ENCODE peak calls at places on chromosomes 1 and 21, in nine cellular contexts. P is progenitor cell of endocrine pancreas; W is fibroblast of pulmonary artery; J is activated T-cell treated with anti-CD3 and anti-CD28 coated beads for 1 hour; E is IMR-90; Z is anterior cingulate cortex; C is DMS53; Y is stimulated activated naive CD8-positive, alpha-beta T cell treated with anti-CD3 and anti-CD28 coated beads, Interleukin-15, Interleukin-2, amounts not matched to agents 100 U/mL and 50 U/mL, for 24 hours; M is NCI-H1092. I is an unnamed sample.

GRCh38 chr1:15371610-15372539 is 37.8 kb upstream of the EFHD2 start:
- DNase-seq in P (no peak), W (no peak), J (no peak), E (no peak), Z (no peak), C (no peak), Y (no peak), M (no peak), I (no peak)

GRCh38 chr1:27403065-27403726 is 10.8 kb downstream of the GPR3 start:
- DNase-seq in P (no peak), W (peak), J (no peak), E (peak), Z (no peak), C (no peak), Y (peak), M (no peak), I (peak)

GRCh38 chr1:239586128-239586527 is 199.8 kb downstream of the CHRM3 start:
- DNase-seq in P (no peak), W (no peak), J (no peak), E (no peak), Z (no peak), C (no peak), Y (no peak), M (no peak), I (no peak)

GRCh38 chr1:115123116-115123515 is 33.8 kb upstream of the TSPAN2 start:
- DNase-seq in P (no peak), W (no peak), J (no peak), E (peak), Z (no peak), C (no peak), Y (no peak), M (no peak), I (no peak)

GRCh38 chr1:109361649-109362048 is 36.1 kb downstream of the SORT1 start:
- DNase-seq in P (no peak), W (peak), J (no peak), E (peak), Z (no peak), C (peak), Y (no peak), M (no peak), I (peak)

GRCh38 chr1:51543877-51544276 is 24.8 kb upstream of the EPS15 start:
- DNase-seq in P (no peak), W (no peak), J (no peak), E (no peak), Z (no peak), C (no peak), Y (no peak), M (no peak), I (no peak)

GRCh38 chr1:2555634-2556276 is 416 bp upstream of the TNFRSF14 start:
- DNase-seq in P (no peak), W (no peak), J (peak), E (no peak), Z (no peak), C (peak), Y (peak), M (no peak), I (peak)

GRCh38 chr1:45850017-45850416 is 46.6 kb downstream of the MAST2 start:
- DNase-seq in P (no peak), W (no peak), J (no peak), E (no peak), Z (no peak), C (no peak), Y (no peak), M (no peak), I (no peak)

GRCh38 chr1:2971146-2971501 is 50.1 kb upstream of the ACTRT2 start:
- DNase-seq in P (no peak), W (no peak), J (no peak), E (no peak), Z (no peak), C (no peak), Y (no peak), M (no peak), I (no peak)

GRCh38 chr1:9703681-9704080 is 52.1 kb downstream of the PIK3CD start:
- DNase-seq in P (no peak), W (no peak), J (no peak), E (no peak), Z (no peak), C (no peak), Y (no peak), M (no peak), I (no peak)

GRCh38 chr1:94160811-94161210 is 39.9 kb upstream of the ABCA4 start:
- DNase-seq in P (no peak), W (peak), J (no peak), E (peak), Z (no peak), C (peak), Y (no peak), M (no peak), I (peak)

GRCh38 chr1:202255343-202255742 is 61.7 kb downstream of the LGR6 start:
- DNase-seq in P (no peak), W (no peak), J (no peak), E (peak), Z (no peak), C (no peak), Y (no peak), M (no peak), I (no peak)

GRCh38 chr1:157363660-157364140 is 188.6 kb downstream of the FCRL5 start:
- DNase-seq in P (no peak), W (peak), J (no peak), E (peak), Z (no peak), C (peak), Y (no peak), M (no peak), I (peak)

GRCh38 chr21:16455978-16456377 is 726.2 kb downstream of the USP25 start:
- DNase-seq in P (no peak), W (no peak), J (no peak), E (no peak), Z (peak), C (no peak), Y (no peak), M (peak), I (no peak)

GRCh38 chr1:71303617-71304041 is 222.8 kb upstream of the ZRANB2 start:
- DNase-seq in P (no peak), W (no peak), J (no peak), E (no peak), Z (no peak), C (peak), Y (no peak), M (no peak), I (no peak)

GRCh38 chr1:151368000-151368744 is 4.3 kb downstream of the SELENBP1 start:
- DNase-seq in P (no peak), W (peak), J (no peak), E (peak), Z (no peak), C (no peak), Y (no peak), M (no peak), I (peak)

GRCh38 chr1:211908453-211908852 is 77.9 kb upstream of the LPGAT1 start:
- DNase-seq in P (no peak), W (no peak), J (no peak), E (no peak), Z (no peak), C (no peak), Y (no peak), M (no peak), I (no peak)

GRCh38 chr1:42993631-42994121 is 35.0 kb upstream of the SLC2A1 start:
- DNase-seq in P (no peak), W (no peak), J (no peak), E (no peak), Z (no peak), C (peak), Y (no peak), M (no peak), I (no peak)

GRCh38 chr1:113253187-113253966 is 136.9 kb upstream of the MAGI3 start:
- DNase-seq in P (no peak), W (no peak), J (no peak), E (no peak), Z (no peak), C (no peak), Y (no peak), M (no peak), I (no peak)

GRCh38 chr1:31054958-31055481 is 10.5 kb downstream of the PUM1 start:
- DNase-seq in P (no peak), W (no peak), J (no peak), E (no peak), Z (no peak), C (no peak), Y (no peak), M (no peak), I (no peak)

GRCh38 chr1:116538527-116538926 is 32.3 kb downstream of the CD58 start:
- DNase-seq in P (no peak), W (no peak), J (no peak), E (peak), Z (no peak), C (peak), Y (no peak), M (no peak), I (no peak)

GRCh38 chr1:111553199-111553598 is 49.8 kb upstream of the ADORA3 start:
- DNase-seq in P (no peak), W (peak), J (no peak), E (peak), Z (no peak), C (no peak), Y (no peak), M (no peak), I (peak)

GRCh38 chr1:119040489-119040888 is 52.3 kb upstream of the TBX15 start:
- DNase-seq in P (no peak), W (no peak), J (no peak), E (no peak), Z (no peak), C (no peak), Y (no peak), M (no peak), I (no peak)

GRCh38 chr1:160144921-160145320 is 6.5 kb upstream of the ATP1A4 start:
- DNase-seq in P (no peak), W (no peak), J (no peak), E (peak), Z (no peak), C (no peak), Y (no peak), M (no peak), I (peak)

GRCh38 chr1:224727851-224728250 is 111.7 kb downstream of the CNIH3 start:
- DNase-seq in P (no peak), W (no peak), J (no peak), E (no peak), Z (no peak), C (no peak), Y (no peak), M (no peak), I (peak)

GRCh38 chr1:210739627-210740026 is 394.3 kb downstream of the KCNH1 start:
- DNase-seq in P (no peak), W (no peak), J (no peak), E (peak), Z (no peak), C (no peak), Y (no peak), M (no peak), I (no peak)

GRCh38 chr1:48898894-48899293 is 122.2 kb upstream of the BEND5 start:
- DNase-seq in P (no peak), W (no peak), J (no peak), E (no peak), Z (no peak), C (no peak), Y (no peak), M (no peak), I (no peak)

GRCh38 chr1:50968884-50969610 is 998 bp upstream of the CDKN2C start:
- DNase-seq in P (peak), W (peak), J (peak), E (no peak), Z (no peak), C (peak), Y (peak), M (no peak), I (peak)

GRCh38 chr1:204523605-204524215 is 7.5 kb downstream of the MDM4 start:
- DNase-seq in P (no peak), W (no peak), J (no peak), E (no peak), Z (no peak), C (peak), Y (no peak), M (no peak), I (no peak)

GRCh38 chr21:46118305-46118870 is 20.5 kb downstream of the COL6A2 start:
- DNase-seq in P (peak), W (no peak), J (no peak), E (no peak), Z (no peak), C (no peak), Y (no peak), M (no peak), I (no peak)

GRCh38 chr1:1777950-1778826 is at the start of gene NADK:
- DNase-seq in P (peak), W (peak), J (peak), E (peak), Z (peak), C (peak), Y (peak), M (peak), I (peak)

GRCh38 chr21:45329261-45330074 is 41.8 kb upstream of the POFUT2 start:
- DNase-seq in P (no peak), W (no peak), J (no peak), E (no peak), Z (no peak), C (peak), Y (no peak), M (no peak), I (no peak)

GRCh38 chr1:53327183-53327941 is 508 bp downstream of the LRP8 start:
- DNase-seq in P (peak), W (no peak), J (peak), E (peak), Z (no peak), C (peak), Y (peak), M (peak), I (peak)

GRCh38 chr1:215992620-215993019 is 425.5 kb downstream of the KCTD3 start:
- DNase-seq in P (no peak), W (peak), J (no peak), E (peak), Z (no peak), C (peak), Y (no peak), M (peak), I (peak)

GRCh38 chr1:17056586-17056985 is 2.8 kb upstream of the SDHB start:
- DNase-seq in P (no peak), W (no peak), J (no peak), E (no peak), Z (no peak), C (no peak), Y (no peak), M (no peak), I (no peak)

GRCh38 chr1:9084883-9085282 is 15.4 kb upstream of the SLC2A5 start:
- DNase-seq in P (no peak), W (no peak), J (no peak), E (no peak), Z (no peak), C (no peak), Y (no peak), M (no peak), I (peak)

I was measured in cardiac fibroblast.